ENCODE peak calls at places on chromosomes 3 and 15, in six cellular contexts. Z, N, P, V, L and T are unnamed samples.

GRCh38 chr3:3081659-3082546 is 28.3 kb downstream of the IL5RA start:
- DNase-seq in P (no peak), L (no peak), Z (no peak), N (no peak), V (peak; percentile 30), T (no peak)

GRCh38 chr3:29668728-29669127 is 387.9 kb downstream of the RBMS3 start:
- DNase-seq in V (no peak), L (no peak), P (no peak), Z (peak; percentile 6), N (no peak), T (no peak)

GRCh38 chr3:16841906-16842709 is 42.6 kb upstream of the PLCL2 start:
- DNase-seq in P (no peak), V (peak; percentile 74), L (no peak), Z (no peak), N (no peak), T (no peak)

GRCh38 chr15:77634266-77634962 is 1.7 kb upstream of the LINGO1 start:
- DNase-seq in Z (peak; percentile 91), N (peak; percentile 50), V (peak; percentile 54), L (peak; percentile 67), P (peak; percentile 42), T (no peak)

GRCh38 chr3:190366145-190366544 is 21.8 kb upstream of the CLDN16 start:
- DNase-seq in Z (no peak), P (no peak), N (no peak), L (no peak), V (no peak), T (no peak)

GRCh38 chr3:14480207-14481017 is 59.7 kb downstream of the GRIP2 start:
- DNase-seq in N (peak; percentile 58), V (no peak), P (peak; percentile 93), Z (no peak), L (peak; percentile 66), T (no peak)

GRCh38 chr15:53477981-53478766 is 281.3 kb downstream of the WDR72 start:
- DNase-seq in P (no peak), L (no peak), V (no peak), Z (no peak), N (no peak), T (no peak)

GRCh38 chr3:150081084-150081483 is 110.4 kb upstream of the PFN2 start:
- DNase-seq in N (no peak), Z (no peak), P (peak; percentile 92), V (no peak), L (no peak), T (no peak)

GRCh38 chr15:75693501-75694240 is 19.0 kb downstream of the CSPG4 start:
- DNase-seq in L (no peak), P (peak; percentile 84), Z (no peak), N (peak; percentile 41), V (no peak), T (no peak)

DNA sequence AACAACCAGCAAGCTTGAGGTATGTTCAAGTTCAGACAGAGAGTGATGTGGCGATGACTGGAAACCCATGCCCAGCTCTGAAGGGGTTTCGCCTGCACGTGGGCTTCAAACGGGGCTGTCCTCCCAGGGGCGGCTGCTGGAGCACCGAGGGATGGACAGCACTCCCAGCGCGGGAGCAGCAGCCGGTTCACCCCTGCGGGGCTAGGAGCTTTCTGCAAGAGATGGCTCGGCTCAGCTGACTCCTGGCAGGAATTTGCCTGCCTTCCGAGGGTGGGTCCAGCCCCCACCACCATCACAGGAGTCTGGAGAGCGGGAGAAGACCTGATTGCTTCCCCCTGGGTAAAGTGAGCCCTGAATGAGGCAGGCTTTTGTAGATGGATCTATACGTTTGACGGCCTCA is 66.9 kb downstream of the ASB7 start:
- DNase-seq in Z (no peak), L (no peak), P (no peak), V (no peak), N (no peak), T (no peak)
- TF ChIP-seq CTCF in Z (no peak), L (no peak), P (no peak), V (no peak), N (no peak), T (no peak)

GRCh38 chr3:123952844-123953520 is 8.0 kb downstream of the CCDC14 start:
- DNase-seq in N (no peak), V (no peak), Z (no peak), P (no peak), L (no peak), T (no peak)

GRCh38 chr3:123951522-123952447 is 9.2 kb downstream of the CCDC14 start:
- DNase-seq in V (no peak), Z (no peak), N (no peak), P (peak; percentile 16), L (no peak), T (no peak)

GRCh38 chr3:123948449-123948848 is 12.6 kb downstream of the CCDC14 start:
- DNase-seq in V (no peak), Z (no peak), L (no peak), N (no peak), P (no peak), T (no peak)

GRCh38 chr3:123947482-123947881 is 13.5 kb downstream of the CCDC14 start:
- DNase-seq in Z (no peak), N (no peak), V (no peak), P (no peak), L (no peak), T (no peak)

DNA sequence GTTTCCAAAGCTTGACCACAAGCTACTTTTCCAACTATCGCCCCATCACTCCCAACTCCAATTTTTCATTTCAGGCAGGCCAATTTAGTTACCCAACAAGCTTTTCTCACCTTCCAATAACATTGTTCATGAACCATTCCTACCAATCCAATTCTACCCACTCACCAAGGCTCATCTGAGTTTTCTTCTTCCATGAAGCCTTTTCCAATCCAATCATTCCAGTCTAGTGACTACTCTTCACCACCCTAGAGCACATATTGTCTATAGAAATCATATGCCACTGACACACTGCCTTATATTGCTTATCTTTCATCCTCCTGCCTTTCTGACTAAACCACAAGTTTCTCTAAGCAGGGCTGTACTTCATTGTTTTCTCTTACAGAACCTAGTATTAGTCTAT is 11.4 kb downstream of the CCDC14 start:
- DNase-seq in Z (no peak), P (peak; percentile 80), N (no peak), L (no peak), V (no peak), T (no peak)
- H3K4me3 ChIP-seq in Z (no peak overlapping the region), P (no peak overlapping the region), N (no peak overlapping the region), L (no peak overlapping the region), V (no peak overlapping the region), T (no peak overlapping the region)

GRCh38 chr3:4107430-4107829 is 195.7 kb upstream of the SETMAR start:
- DNase-seq in Z (no peak), L (no peak), N (no peak), V (no peak), P (no peak), T (no peak)
- TF ChIP-seq CTCF in Z (peak; percentile 24), L (no peak), N (no peak), V (peak; percentile 47), P (no peak), T (no peak)

DNA sequence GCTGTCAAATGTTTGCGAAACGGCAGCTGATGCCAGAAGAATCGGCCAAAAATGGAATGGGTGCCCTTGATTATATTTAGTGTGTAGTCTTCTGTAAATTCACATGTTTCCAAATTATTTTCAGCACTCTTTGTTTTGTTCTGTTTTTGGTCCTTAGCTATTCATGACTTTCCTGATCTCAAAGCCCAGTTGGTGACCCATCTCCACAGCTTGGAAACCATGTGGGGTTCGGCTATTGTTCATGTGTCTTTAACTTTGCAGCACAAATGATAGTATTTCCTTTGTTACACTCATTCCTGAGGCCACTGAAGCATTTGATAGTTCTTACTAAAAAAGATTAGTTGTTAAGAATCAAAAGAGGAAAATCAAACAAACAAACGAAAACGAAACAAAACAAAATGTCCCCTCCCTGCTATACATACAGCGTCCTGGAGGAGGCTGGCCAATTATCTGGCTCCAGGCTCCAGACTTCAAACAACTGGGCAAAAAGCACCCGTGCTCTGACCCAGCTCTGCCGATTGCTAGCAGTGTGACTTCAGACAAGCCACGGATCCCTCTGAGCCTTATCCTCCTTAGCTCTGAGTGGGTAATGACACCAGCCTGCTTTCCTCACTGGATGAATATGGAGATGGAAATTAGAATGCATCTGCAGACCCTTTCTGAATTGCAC is 121.0 kb downstream of the CACNA2D3 start:
- DNase-seq in Z (no peak), V (no peak), P (no peak), N (no peak), L (no peak), T (no peak)
- H3K4me3 ChIP-seq in Z (no peak overlapping the region), V (no peak overlapping the region), P (peak overlapping the region; percentile 61), N (peak overlapping the region; percentile 7), L (peak overlapping the region; percentile 27), T (no peak overlapping the region)

GRCh38 chr3:63791974-63792373 is 27.1 kb upstream of the C3orf49 start:
- DNase-seq in L (no peak), Z (peak; percentile 35), N (no peak), V (no peak), P (peak; percentile 54), T (peak; percentile 61)
- TF ChIP-seq CTCF in L (no peak), Z (peak; percentile 54), N (no peak), V (peak; percentile 46), P (peak; percentile 57), T (peak; percentile 54)

GRCh38 chr15:71198846-71199245 is 83.6 kb downstream of the THSD4 start:
- DNase-seq in L (no peak), P (no peak), V (no peak), N (no peak), Z (no peak), T (no peak)

GRCh38 chr15:71203573-71204444 is 88.5 kb downstream of the THSD4 start:
- DNase-seq in L (no peak), P (no peak), N (no peak), Z (peak; percentile 43), V (no peak), T (no peak)

GRCh38 chr15:71199384-71200351 is 84.4 kb downstream of the THSD4 start:
- DNase-seq in N (no peak), Z (no peak), V (no peak), P (peak; percentile 64), L (no peak), T (no peak)

GRCh38 chr15:71202712-71203111 is 87.4 kb downstream of the THSD4 start:
- DNase-seq in P (no peak), Z (no peak), V (no peak), L (no peak), N (no peak), T (no peak)

GRCh38 chr15:71201471-71201870 is 86.2 kb downstream of the THSD4 start:
- DNase-seq in V (no peak), Z (no peak), P (no peak), L (no peak), N (no peak), T (no peak)
- H3K4me3 ChIP-seq in V (no peak overlapping the region), Z (no peak overlapping the region), P (no peak overlapping the region), L (no peak overlapping the region), N (no peak overlapping the region), T (no peak overlapping the region)